ENCODE peak calls at places on chromosomes 6 and 20, in four cellular contexts. One of them, this sample, is unnamed.

GRCh38 chr6:133609404-133610270 is 279.3 kb upstream of the TCF21 start:
- DNase-seq in HepG2: peak; percentile 88
- DNase-seq in K562: no peak
- DNase-seq in A549: peak; percentile 100
- DNase-seq in this sample: no peak

GRCh38 chr6:14053776-14054175 is 63.8 kb upstream of the CD83 start:
- DNase-seq in HepG2: no peak
- DNase-seq in K562: no peak
- DNase-seq in A549: no peak
- DNase-seq in this sample: no peak

GRCh38 chr6:127999032-127999431 is 98.2 kb upstream of the THEMIS start:
- DNase-seq in HepG2: no peak
- DNase-seq in K562: no peak
- DNase-seq in A549: no peak
- DNase-seq in this sample: no peak

GRCh38 chr20:33656010-33656782 is 5.9 kb upstream of the C20orf144 start:
- DNase-seq in HepG2: no peak
- DNase-seq in K562: no peak
- DNase-seq in A549: no peak
- DNase-seq in this sample: no peak

GRCh38 chr6:168703970-168704369 is 263.0 kb downstream of the SMOC2 start:
- DNase-seq in HepG2: no peak
- DNase-seq in K562: no peak
- DNase-seq in A549: no peak
- DNase-seq in this sample: no peak

GRCh38 chr6:82097676-82098075 is 149.9 kb downstream of the IBTK start:
- DNase-seq in HepG2: peak; percentile 30
- DNase-seq in K562: no peak
- DNase-seq in A549: peak; percentile 18
- DNase-seq in this sample: no peak

GRCh38 chr6:156703719-156704118 is 73.5 kb upstream of the ARID1B start:
- DNase-seq in HepG2: no peak
- DNase-seq in K562: no peak
- DNase-seq in A549: no peak
- DNase-seq in this sample: no peak

GRCh38 chr20:51043811-51044210 is 20.9 kb upstream of the KCNG1 start:
- DNase-seq in HepG2: no peak
- DNase-seq in K562: no peak
- DNase-seq in A549: no peak
- DNase-seq in this sample: no peak

GRCh38 chr6:148414836-148415235 is 72.2 kb downstream of the SASH1 start:
- DNase-seq in HepG2: no peak
- DNase-seq in K562: no peak
- DNase-seq in A549: no peak
- DNase-seq in this sample: no peak

GRCh38 chr6:14711704-14712397 is 534.0 kb upstream of the JARID2 start:
- DNase-seq in HepG2: no peak
- DNase-seq in K562: no peak
- DNase-seq in A549: no peak
- DNase-seq in this sample: no peak

GRCh38 chr6:3260296-3260695 is 1.5 kb downstream of the PSMG4 start:
- DNase-seq in HepG2: no peak
- DNase-seq in K562: no peak
- DNase-seq in A549: no peak
- DNase-seq in this sample: no peak

GRCh38 chr6:137495652-137496391 is 1.6 kb upstream of the OLIG3 start:
- DNase-seq in HepG2: no peak
- DNase-seq in K562: no peak
- DNase-seq in A549: no peak
- DNase-seq in this sample: peak; percentile 66

GRCh38 chr6:10383312-10384063 is 31.4 kb downstream of the TFAP2A start:
- DNase-seq in HepG2: no peak
- DNase-seq in K562: no peak
- DNase-seq in A549: peak; percentile 60
- DNase-seq in this sample: peak; percentile 49

GRCh38 chr20:25056601-25057233 is 1.2 kb downstream of the ACSS1 start:
- DNase-seq in HepG2: no peak
- DNase-seq in K562: no peak
- DNase-seq in A549: no peak
- DNase-seq in this sample: no peak

GRCh38 chr20:56708991-56709390 is 79.9 kb downstream of the TFAP2C start:
- DNase-seq in HepG2: no peak
- DNase-seq in K562: no peak
- DNase-seq in A549: no peak
- DNase-seq in this sample: no peak

DNA sequence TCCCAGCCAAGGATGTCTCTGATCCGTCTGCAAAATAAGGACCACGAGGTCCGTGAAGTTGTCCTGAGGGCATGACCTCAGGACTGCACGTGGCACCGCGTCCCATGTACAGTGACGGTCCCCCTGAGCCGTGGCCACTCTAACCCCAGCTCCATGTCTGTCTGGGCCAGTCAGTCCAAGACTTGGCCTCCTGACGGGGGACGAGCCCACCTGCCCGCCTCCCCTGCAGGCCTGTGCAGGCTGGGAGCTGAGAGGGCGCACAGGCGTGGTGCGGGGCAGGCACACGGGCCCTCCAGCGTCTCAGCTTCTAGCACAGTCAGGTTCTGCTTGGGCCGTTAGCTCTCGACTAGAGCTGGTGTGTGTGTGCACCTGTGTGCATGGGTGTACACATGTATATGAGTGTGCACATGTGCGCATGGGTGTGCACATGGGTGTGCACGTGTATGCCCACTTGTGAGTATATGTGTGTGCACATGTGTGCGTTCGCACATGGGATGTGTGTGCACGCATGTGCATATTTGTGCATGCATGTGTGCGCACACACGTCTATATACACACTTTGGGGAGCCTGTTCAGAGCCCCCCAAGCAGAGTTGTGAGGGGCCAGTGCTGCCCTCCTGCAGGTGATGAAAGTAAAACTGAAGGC is 307.0 kb downstream of the TAF4 start:
- DNase-seq in HepG2: no peak
- DNase-seq in K562: no peak
- DNase-seq in A549: no peak
- DNase-seq in this sample: no peak
- TF ChIP-seq HMGXB4 in HepG2: no peak
- TF ChIP-seq HMGXB4 in K562: no peak
- TF ChIP-seq HMGXB4 in A549: no peak
- TF ChIP-seq HMGXB4 in this sample: no peak

GRCh38 chr6:28004350-28005123 is 47.5 kb downstream of the OR2B6 start:
- DNase-seq in HepG2: no peak
- DNase-seq in K562: no peak
- DNase-seq in A549: no peak
- DNase-seq in this sample: no peak

GRCh38 chr6:28005124-28005662 is 48.2 kb downstream of the OR2B6 start:
- DNase-seq in HepG2: no peak
- DNase-seq in K562: no peak
- DNase-seq in A549: no peak
- DNase-seq in this sample: no peak

GRCh38 chr6:28002181-28002580 is 45.1 kb downstream of the OR2B6 start:
- DNase-seq in HepG2: no peak
- DNase-seq in K562: no peak
- DNase-seq in A549: no peak
- DNase-seq in this sample: no peak

GRCh38 chr6:28003059-28003458 is 46.0 kb downstream of the OR2B6 start:
- DNase-seq in HepG2: no peak
- DNase-seq in K562: no peak
- DNase-seq in A549: no peak
- DNase-seq in this sample: no peak

GRCh38 chr6:28003661-28004060 is 46.6 kb downstream of the OR2B6 start:
- DNase-seq in HepG2: no peak
- DNase-seq in K562: no peak
- DNase-seq in A549: no peak
- DNase-seq in this sample: no peak
- TF ChIP-seq HMGXB4 in HepG2: no peak
- TF ChIP-seq HMGXB4 in K562: no peak
- TF ChIP-seq HMGXB4 in A549: no peak
- TF ChIP-seq HMGXB4 in this sample: no peak

DNA sequence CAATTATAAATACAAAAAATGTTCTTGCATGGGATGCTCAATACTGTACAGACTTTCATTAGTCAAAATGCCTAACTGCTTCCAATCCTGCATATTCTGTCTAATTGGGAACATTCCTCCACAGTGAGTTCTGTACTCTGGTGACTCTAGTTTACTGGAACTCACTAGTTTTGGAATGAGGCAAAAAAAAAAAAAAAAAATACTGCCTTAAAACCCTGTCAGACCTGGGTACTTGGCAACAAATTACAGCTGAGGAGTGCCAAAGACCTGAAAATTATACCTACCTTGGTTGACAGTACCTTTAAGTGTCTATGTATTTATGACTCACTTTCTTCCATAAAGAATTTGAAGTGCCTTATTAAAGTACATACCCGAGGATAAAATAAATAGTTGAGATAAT is 276.7 kb downstream of the FARS2 start:
- DNase-seq in HepG2: no peak
- DNase-seq in K562: no peak
- DNase-seq in A549: no peak
- DNase-seq in this sample: no peak
- TF ChIP-seq HMGXB4 in HepG2: no peak
- TF ChIP-seq HMGXB4 in K562: no peak
- TF ChIP-seq HMGXB4 in A549: no peak
- TF ChIP-seq HMGXB4 in this sample: no peak

GRCh38 chr20:60239981-60240380 is 281.8 kb downstream of the CDH26 start:
- DNase-seq in HepG2: no peak
- DNase-seq in K562: no peak
- DNase-seq in A549: no peak
- DNase-seq in this sample: no peak

GRCh38 chr20:60244373-60245146 is 286.3 kb downstream of the CDH26 start:
- DNase-seq in HepG2: no peak
- DNase-seq in K562: no peak
- DNase-seq in A549: no peak
- DNase-seq in this sample: no peak

GRCh38 chr20:60240986-60241385 is 282.8 kb downstream of the CDH26 start:
- DNase-seq in HepG2: no peak
- DNase-seq in K562: no peak
- DNase-seq in A549: no peak
- DNase-seq in this sample: no peak

GRCh38 chr20:60246751-60247150 is 288.5 kb downstream of the CDH26 start:
- DNase-seq in HepG2: no peak
- DNase-seq in K562: no peak
- DNase-seq in A549: no peak
- DNase-seq in this sample: no peak

DNA sequence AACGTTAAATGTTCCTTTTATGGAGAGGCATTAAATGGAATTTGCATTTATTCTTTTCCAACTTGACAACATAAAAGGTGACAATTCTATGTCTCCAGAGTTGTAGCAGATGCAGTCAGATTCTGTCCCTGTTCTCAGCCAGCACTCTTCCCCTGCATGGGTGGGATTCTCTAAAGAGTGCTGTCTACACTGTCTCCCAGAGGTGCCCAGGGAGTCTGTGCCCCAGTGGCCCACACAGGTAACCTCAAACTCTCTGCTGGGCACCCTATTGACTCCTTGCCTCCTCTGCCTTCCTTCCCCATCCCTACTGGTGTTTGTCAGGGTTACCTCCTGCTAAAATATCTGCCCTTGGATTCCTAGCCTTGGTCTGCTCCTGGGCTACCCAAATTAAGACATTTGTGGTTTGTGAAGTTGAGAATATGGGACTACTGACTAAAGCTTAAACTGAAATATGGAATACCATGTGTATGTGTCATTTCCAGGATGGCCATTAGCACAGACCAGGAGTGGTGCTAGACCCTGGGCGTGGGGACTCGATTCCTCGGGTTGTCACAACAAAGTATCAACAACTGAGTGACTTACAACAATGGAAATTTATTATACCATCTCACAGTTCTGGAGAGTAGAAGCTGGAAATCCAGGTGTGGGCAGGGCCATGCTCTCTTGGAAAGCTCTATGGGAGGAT is 284.8 kb downstream of the CDH26 start:
- DNase-seq in HepG2: no peak
- DNase-seq in K562: no peak
- DNase-seq in A549: no peak
- DNase-seq in this sample: no peak
- TF ChIP-seq HMGXB4 in HepG2: no peak
- TF ChIP-seq HMGXB4 in K562: no peak
- TF ChIP-seq HMGXB4 in A549: no peak
- TF ChIP-seq HMGXB4 in this sample: no peak

GRCh38 chr6:111418971-111419693 is 63.9 kb downstream of the REV3L start:
- DNase-seq in HepG2: no peak
- DNase-seq in K562: no peak
- DNase-seq in A549: no peak
- DNase-seq in this sample: no peak

GRCh38 chr6:111423055-111423633 is 59.9 kb downstream of the REV3L start:
- DNase-seq in HepG2: no peak
- DNase-seq in K562: no peak
- DNase-seq in A549: no peak
- DNase-seq in this sample: no peak

GRCh38 chr6:111427341-111428116 is 55.5 kb downstream of the REV3L start:
- DNase-seq in HepG2: peak; percentile 85
- DNase-seq in K562: no peak
- DNase-seq in A549: peak; percentile 3
- DNase-seq in this sample: no peak

GRCh38 chr6:111428803-111429202 is 54.2 kb downstream of the REV3L start:
- DNase-seq in HepG2: no peak
- DNase-seq in K562: no peak
- DNase-seq in A549: peak; percentile 11
- DNase-seq in this sample: no peak

DNA sequence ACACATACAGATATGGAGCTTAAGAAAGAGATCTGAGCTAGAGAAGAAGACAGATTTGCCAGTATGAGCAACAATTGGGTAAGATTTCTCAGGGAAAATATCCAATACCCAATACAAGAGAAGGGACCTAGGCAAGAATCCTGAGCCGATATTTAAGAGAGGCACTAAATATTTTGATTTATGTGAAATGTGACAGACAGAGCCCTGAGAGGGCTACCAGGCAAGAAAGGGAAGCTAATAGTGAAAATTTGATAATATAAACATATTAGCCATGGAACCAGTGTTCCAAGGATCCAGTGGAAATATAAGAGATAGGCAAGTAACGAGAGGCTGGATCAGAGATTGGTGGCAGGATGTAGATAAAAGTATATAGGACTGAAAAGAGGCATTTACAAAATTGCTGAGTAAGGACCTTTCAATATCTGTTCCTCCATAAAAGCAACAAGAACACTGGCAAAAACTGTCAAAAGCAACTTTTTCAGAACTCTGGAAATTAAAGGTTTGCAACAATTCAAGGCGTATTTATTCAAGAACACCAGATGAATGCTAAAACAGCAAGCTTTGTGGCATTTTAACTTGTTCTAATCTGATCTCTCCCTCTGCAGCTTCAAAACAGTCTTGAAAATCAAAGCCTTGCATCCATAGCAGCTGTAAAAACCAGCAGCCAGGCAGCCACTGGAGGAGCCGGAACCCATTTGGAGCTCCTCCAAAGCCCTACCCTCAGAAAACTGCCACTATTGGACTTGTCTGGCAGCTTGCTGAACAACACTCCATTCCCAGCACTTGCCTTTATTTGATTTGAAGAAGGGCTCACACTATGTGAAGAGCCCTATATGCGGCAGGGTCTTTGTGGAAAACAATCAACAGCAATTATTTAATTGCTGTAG is 58.8 kb downstream of the REV3L start:
- DNase-seq in HepG2: no peak
- DNase-seq in K562: no peak
- DNase-seq in A549: no peak
- DNase-seq in this sample: no peak
- TF ChIP-seq HMGXB4 in HepG2: no peak
- TF ChIP-seq HMGXB4 in K562: no peak
- TF ChIP-seq HMGXB4 in A549: no peak
- TF ChIP-seq HMGXB4 in this sample: no peak

GRCh38 chr6:146339716-146340115 is 203.9 kb upstream of the RAB32 start:
- DNase-seq in HepG2: no peak
- DNase-seq in K562: no peak
- DNase-seq in A549: peak; percentile 19
- DNase-seq in this sample: no peak
- TF ChIP-seq HMGXB4 in HepG2: no peak
- TF ChIP-seq HMGXB4 in K562: no peak
- TF ChIP-seq HMGXB4 in A549: no peak
- TF ChIP-seq HMGXB4 in this sample: no peak